ENCODE peak calls at places on chromosomes 6 and 20, in seven cellular contexts. H, C, F, B, A, U and K are unnamed samples.

GRCh38 chr6:28985396-28986164 is 19.5 kb downstream of the ZNF311 start:
- DNase-seq in H (peak), C (peak), F (no peak), B (peak), A (no peak), U (no peak), K (peak)

GRCh38 chr20:56636701-56637100 is 7.6 kb downstream of the TFAP2C start:
- DNase-seq in H (no peak), C (no peak), F (no peak), B (no peak), A (no peak), U (no peak), K (no peak)

GRCh38 chr20:50957798-50958732 is at the start of gene DPM1:
- DNase-seq in H (peak), C (peak), F (peak), B (peak), A (peak), U (peak), K (peak)

GRCh38 chr6:2109796-2110195 is 135.6 kb downstream of the GMDS start:
- DNase-seq in H (peak), C (no peak), F (no peak), B (no peak), A (no peak), U (no peak), K (no peak)

GRCh38 chr6:105077592-105078463 is 102.0 kb downstream of the POPDC3 start:
- DNase-seq in H (peak), C (no peak), F (no peak), B (peak), A (no peak), U (no peak), K (no peak)

GRCh38 chr6:133548409-133548808 is 307.3 kb downstream of the EYA4 start:
- DNase-seq in H (no peak), C (no peak), F (no peak), B (no peak), A (no peak), U (no peak), K (no peak)

GRCh38 chr20:46572181-46572580 is 21.7 kb upstream of the OCSTAMP start:
- DNase-seq in H (no peak), C (no peak), F (peak), B (no peak), A (no peak), U (no peak), K (no peak)

GRCh38 chr6:26087284-26088115 is at the start of gene HFE:
- DNase-seq in H (no peak), C (peak), F (no peak), B (peak), A (peak), U (no peak), K (no peak)

GRCh38 chr20:7627734-7628663 is 312.3 kb downstream of the HAO1 start:
- DNase-seq in H (no peak), C (no peak), F (no peak), B (no peak), A (no peak), U (no peak), K (no peak)

GRCh38 chr20:38685853-38686473 is 38.3 kb upstream of the SLC32A1 start:
- DNase-seq in H (no peak), C (peak), F (no peak), B (peak), A (peak), U (no peak), K (no peak)